ENCODE peak calls at places on chromosome 2, in eight cellular contexts. Q, U, V, G, N, Y, C and K are unnamed samples.

GRCh38 chr2:186559370-186559769 is 30.5 kb upstream of the ITGAV start:
- DNase-seq in Q (no peak), U (no peak), V (no peak), G (no peak), N (no peak), Y (no peak), C (no peak), K (no peak)

GRCh38 chr2:221649045-221649444 is 76.9 kb upstream of the EPHA4 start:
- DNase-seq in Q (no peak), U (no peak), V (peak), G (peak), N (peak), Y (no peak), C (no peak), K (no peak)

GRCh38 chr2:44796771-44797170 is 144.7 kb upstream of the SIX3 start:
- DNase-seq in Q (no peak), U (no peak), V (no peak), G (no peak), N (no peak), Y (no peak), C (no peak), K (no peak)

GRCh38 chr2:151260492-151261239 is 997 bp downstream of the RBM43 start:
- DNase-seq in Q (peak), U (no peak), V (no peak), G (no peak), N (no peak), Y (no peak), C (no peak), K (no peak)

GRCh38 chr2:43305537-43305936 is 79.1 kb upstream of the ZFP36L2 start:
- DNase-seq in Q (no peak), U (no peak), V (no peak), G (peak), N (no peak), Y (peak), C (no peak), K (no peak)

GRCh38 chr2:174328309-174329156 is 6.2 kb upstream of the SP9 start:
- DNase-seq in Q (no peak), U (no peak), V (no peak), G (no peak), N (no peak), Y (no peak), C (no peak), K (no peak)

GRCh38 chr2:206086683-206087350 is 843 bp upstream of the INO80D start:
- DNase-seq in Q (no peak), U (no peak), V (no peak), G (no peak), N (no peak), Y (no peak), C (peak), K (no peak)

GRCh38 chr2:73074110-73075069 is 2.9 kb upstream of the SFXN5 start:
- DNase-seq in Q (no peak), U (no peak), V (no peak), G (no peak), N (no peak), Y (no peak), C (no peak), K (no peak)

GRCh38 chr2:127083819-127084503 is 23.0 kb downstream of the BIN1 start:
- DNase-seq in Q (peak), U (no peak), V (peak), G (peak), N (peak), Y (peak), C (no peak), K (no peak)

GRCh38 chr2:36497570-36498163 is 100.3 kb downstream of the FEZ2 start:
- DNase-seq in Q (no peak), U (no peak), V (no peak), G (no peak), N (no peak), Y (no peak), C (no peak), K (no peak)

DNA sequence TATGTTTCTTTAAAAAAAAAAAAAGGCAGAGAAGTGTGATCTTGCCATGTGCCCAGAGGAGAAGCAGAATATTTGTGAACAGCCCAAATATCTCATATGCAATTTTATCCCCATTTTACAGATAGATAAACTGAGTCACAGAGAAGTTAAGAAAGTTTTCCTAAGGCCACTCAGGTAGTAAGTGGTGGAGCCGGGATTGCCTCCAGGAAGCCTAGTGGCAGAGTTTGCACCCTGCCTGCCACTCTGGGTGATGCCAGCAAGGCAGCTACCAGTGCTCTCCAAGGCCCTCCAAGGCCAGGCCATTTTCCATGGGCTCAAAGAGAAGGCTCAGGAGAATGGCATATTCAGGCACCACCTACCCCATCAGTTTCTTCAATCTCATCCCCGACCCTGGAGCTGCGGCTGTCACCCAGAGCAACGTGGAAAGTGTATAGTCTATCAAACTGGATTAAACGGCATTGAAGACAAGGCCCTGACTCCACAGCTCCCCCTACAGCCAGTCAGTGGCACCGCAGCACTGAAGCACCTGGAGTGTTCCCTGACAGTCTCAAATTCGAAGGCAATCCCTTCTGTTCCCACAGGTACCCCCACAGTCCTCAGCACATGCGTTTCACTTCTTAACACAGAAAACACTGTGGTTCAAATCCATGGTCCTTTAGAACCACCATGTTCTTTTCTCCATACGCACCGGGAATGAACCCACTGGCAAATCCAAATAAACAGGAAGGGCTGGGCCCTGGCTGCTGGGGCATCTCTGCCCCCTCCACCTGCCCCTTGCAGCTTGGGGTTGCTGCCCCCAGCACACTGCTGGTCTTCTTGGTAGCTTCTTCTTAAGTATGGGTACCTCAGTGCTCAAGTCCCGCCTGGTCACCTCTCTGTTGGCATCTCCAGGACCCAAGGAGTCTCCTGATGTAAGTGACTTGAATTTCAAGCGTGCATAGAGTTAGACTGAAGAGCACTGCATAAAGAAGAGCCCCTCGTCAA is 175.3 kb downstream of the INHBB start:
- DNase-seq in Q (no peak), U (no peak), V (no peak), G (no peak), N (peak), Y (peak), C (no peak), K (peak)
- TF ChIP-seq CTCF in Q (peak), U (no peak), V (no peak), G (peak), N (peak), Y (peak), C (peak), K (peak)

GRCh38 chr2:74764429-74765272 is 69.3 kb upstream of the HK2 start:
- DNase-seq in Q (no peak), U (no peak), V (no peak), G (no peak), N (no peak), Y (no peak), C (no peak), K (no peak)

GRCh38 chr2:74763962-74764428 is 69.9 kb upstream of the HK2 start:
- DNase-seq in Q (no peak), U (no peak), V (no peak), G (no peak), N (no peak), Y (no peak), C (no peak), K (no peak)

GRCh38 chr2:74760875-74761630 is 72.9 kb upstream of the HK2 start:
- DNase-seq in Q (no peak), U (no peak), V (no peak), G (no peak), N (no peak), Y (no peak), C (no peak), K (no peak)

GRCh38 chr2:74759991-74760390 is 73.9 kb upstream of the HK2 start:
- DNase-seq in Q (no peak), U (no peak), V (no peak), G (no peak), N (no peak), Y (no peak), C (no peak), K (no peak)

DNA sequence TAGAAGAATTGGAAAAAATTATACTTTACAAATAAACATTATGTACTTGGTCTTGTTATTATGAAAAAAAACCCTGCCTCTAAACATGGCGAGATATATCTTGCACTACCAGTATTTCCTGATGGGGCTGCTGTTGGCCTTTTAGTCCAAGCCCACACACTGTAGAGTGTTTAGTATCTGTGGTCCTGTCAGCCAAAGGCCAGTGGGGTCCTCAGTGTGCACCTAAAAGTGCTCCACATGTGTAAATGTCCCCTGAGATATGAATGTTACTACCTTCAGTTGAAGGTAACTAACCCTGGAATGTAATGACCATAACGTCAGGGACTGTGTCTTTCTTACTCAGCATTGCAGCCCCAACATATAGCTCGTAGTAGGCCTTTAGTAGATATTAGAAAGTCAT is 71.1 kb upstream of the HK2 start:
- DNase-seq in Q (no peak), U (no peak), V (no peak), G (no peak), N (no peak), Y (no peak), C (no peak), K (no peak)
- TF ChIP-seq CTCF in Q (no peak), U (no peak), V (no peak), G (no peak), N (peak), Y (no peak), C (no peak), K (peak)

GRCh38 chr2:65796259-65796658 is 363.9 kb upstream of the SPRED2 start:
- DNase-seq in Q (no peak), U (no peak), V (no peak), G (no peak), N (no peak), Y (no peak), C (no peak), K (no peak)

GRCh38 chr2:65804777-65805176 is 372.4 kb upstream of the SPRED2 start:
- DNase-seq in Q (no peak), U (no peak), V (no peak), G (no peak), N (no peak), Y (no peak), C (no peak), K (no peak)

GRCh38 chr2:65802298-65802942 is 370.0 kb upstream of the SPRED2 start:
- DNase-seq in Q (no peak), U (no peak), V (no peak), G (no peak), N (no peak), Y (no peak), C (no peak), K (no peak)

GRCh38 chr2:65799455-65799854 is 367.1 kb upstream of the SPRED2 start:
- DNase-seq in Q (no peak), U (no peak), V (no peak), G (no peak), N (no peak), Y (no peak), C (no peak), K (no peak)

DNA sequence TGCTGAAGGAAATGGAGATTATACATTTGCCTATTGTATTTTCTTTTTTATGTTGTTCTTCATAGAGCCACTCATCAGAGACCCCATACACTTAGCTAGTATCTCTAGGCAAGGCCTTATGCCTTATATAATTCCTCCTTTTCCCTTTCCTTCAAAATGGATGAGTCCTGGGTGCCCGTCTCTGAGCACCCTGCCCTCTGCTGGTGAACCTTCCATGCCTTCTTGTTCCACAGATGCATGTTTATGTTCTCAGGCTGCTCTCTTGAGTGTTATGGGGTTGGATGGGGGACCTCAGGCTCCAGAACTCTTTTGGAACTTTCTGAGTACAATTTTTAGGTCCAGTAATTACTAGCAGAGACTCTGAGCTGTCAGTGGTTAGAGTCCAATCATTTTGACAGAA is 368.6 kb upstream of the SPRED2 start:
- DNase-seq in Q (no peak), U (no peak), V (no peak), G (no peak), N (peak), Y (peak), C (no peak), K (no peak)
- TF ChIP-seq CTCF in Q (peak), U (no peak), V (no peak), G (no peak), N (peak), Y (peak), C (peak), K (peak)

DNA sequence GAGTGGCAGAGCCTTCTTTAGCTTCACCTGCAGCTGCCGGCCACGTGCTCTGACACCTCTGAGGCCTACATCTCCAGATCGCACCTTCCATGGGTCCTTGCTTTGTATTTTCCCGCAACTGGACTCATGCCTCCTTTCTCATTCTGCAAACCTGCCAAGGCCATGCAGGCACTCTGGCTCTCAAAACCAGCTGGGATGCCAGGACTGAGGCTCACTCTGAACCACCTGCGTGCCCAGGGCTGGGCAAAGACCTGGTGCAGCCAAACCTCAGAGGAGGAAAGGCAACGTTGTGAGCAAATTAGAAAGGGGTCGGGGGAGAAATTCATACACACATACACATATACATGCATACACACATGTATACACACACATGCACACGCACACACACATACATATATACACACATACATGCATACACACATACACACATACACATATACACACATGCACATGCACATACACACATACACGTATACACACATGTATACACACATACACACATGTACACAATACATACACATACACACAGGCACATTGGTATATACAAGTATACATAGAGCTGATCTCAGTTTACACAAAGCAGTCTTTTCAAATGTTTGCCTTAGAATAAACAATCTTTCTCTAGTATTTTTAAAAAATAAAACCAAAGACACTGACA is 125.2 kb downstream of the RTP5 start:
- DNase-seq in Q (no peak), U (no peak), V (no peak), G (peak), N (no peak), Y (no peak), C (no peak), K (no peak)
- TF ChIP-seq CTCF in Q (no peak), U (no peak), V (no peak), G (no peak), N (no peak), Y (no peak), C (no peak), K (no peak)

DNA sequence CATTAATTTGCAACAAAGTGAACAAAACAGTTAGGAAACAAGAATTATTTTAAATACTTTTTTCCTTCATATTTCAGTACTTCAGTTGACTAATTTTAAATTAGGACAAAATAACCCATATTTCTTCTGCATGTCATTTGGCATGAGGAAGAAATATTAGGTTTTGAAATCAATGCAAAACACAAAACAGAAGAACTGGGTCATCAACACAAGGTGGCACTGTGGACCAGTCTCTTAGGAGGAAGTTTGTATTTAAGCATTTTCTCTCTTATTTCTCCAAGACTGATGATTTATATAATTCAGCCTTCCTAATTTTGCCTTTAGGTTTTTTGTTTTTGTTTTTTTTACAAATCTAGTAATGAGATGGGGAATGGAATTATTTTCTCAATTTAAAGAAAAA is 352.8 kb upstream of the KCNH7 start:
- DNase-seq in Q (peak), U (no peak), V (no peak), G (no peak), N (peak), Y (no peak), C (peak), K (peak)
- TF ChIP-seq CTCF in Q (peak), U (no peak), V (no peak), G (peak), N (peak), Y (peak), C (peak), K (peak)

GRCh38 chr2:178417916-178418315 is 33.1 kb downstream of the PRKRA start:
- DNase-seq in Q (no peak), U (no peak), V (no peak), G (no peak), N (no peak), Y (no peak), C (no peak), K (no peak)

GRCh38 chr2:178420463-178420990 is 30.4 kb downstream of the PRKRA start:
- DNase-seq in Q (no peak), U (no peak), V (no peak), G (no peak), N (no peak), Y (no peak), C (no peak), K (no peak)

GRCh38 chr2:178418426-178418825 is 32.5 kb downstream of the PRKRA start:
- DNase-seq in Q (no peak), U (no peak), V (no peak), G (no peak), N (no peak), Y (no peak), C (no peak), K (no peak)

GRCh38 chr2:178422097-178422496 is 28.9 kb downstream of the PRKRA start:
- DNase-seq in Q (no peak), U (no peak), V (no peak), G (no peak), N (no peak), Y (no peak), C (no peak), K (no peak)

DNA sequence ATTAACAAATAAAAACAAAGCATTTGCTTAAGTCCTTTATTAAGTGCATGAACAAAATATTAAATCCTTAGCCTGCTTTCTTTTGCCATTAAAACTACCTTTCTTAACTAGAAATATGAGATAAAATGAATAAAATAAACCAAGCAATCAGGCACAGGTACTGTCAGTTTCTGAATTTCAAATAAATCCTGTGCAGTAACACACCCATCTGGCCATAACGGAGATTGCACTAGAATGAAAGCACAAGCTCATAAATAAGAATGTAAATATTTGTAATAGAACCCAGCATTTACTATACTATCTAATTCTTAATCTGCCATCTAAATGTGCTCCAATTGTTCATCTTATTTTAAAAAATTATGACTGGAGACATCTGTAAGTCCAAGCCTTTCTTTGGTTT is 31.9 kb downstream of the PRKRA start:
- DNase-seq in Q (peak), U (no peak), V (no peak), G (no peak), N (peak), Y (no peak), C (no peak), K (no peak)
- TF ChIP-seq CTCF in Q (peak), U (peak), V (no peak), G (no peak), N (peak), Y (no peak), C (no peak), K (peak)

GRCh38 chr2:227325056-227325823 is at the start of gene MFF:
- DNase-seq in Q (peak), U (peak), V (peak), G (peak), N (peak), Y (peak), C (peak), K (peak)
- TF ChIP-seq CTCF in Q (peak), U (peak), V (no peak), G (no peak), N (peak), Y (no peak), C (peak), K (no peak)